ENCODE peak calls at places on chromosomes 2 and 18, in eight cellular contexts. S, W, A, O, T, G, D and F are unnamed samples.
A peak's percentile ranks its signal among the peaks of the same experiment; 100 is the strongest.

GRCh38 chr2:202022755-202023154 is 10.9 kb upstream of the FZD7 start:
- DNase-seq in S (no peak), W (no peak), A (no peak), O (no peak), T (no peak), G (no peak), D (no peak), F (no peak)

GRCh38 chr18:61551586-61551985 is 218.4 kb downstream of the CDH20 start:
- DNase-seq in S (peak; percentile 85), W (peak; percentile 90), A (peak; percentile 70), O (peak; percentile 76), T (peak; percentile 62), G (peak; percentile 67), D (peak; percentile 76), F (peak; percentile 8)

GRCh38 chr18:21702602-21703001 is 2.0 kb downstream of the ABHD3 start:
- DNase-seq in S (no peak), W (no peak), A (no peak), O (no peak), T (no peak), G (no peak), D (no peak), F (no peak)

GRCh38 chr18:9133225-9133624 is 3.4 kb upstream of the ANKRD12 start:
- DNase-seq in S (no peak), W (no peak), A (no peak), O (no peak), T (no peak), G (peak; percentile 17), D (no peak), F (no peak)

GRCh38 chr18:48922801-48923730 is 27.7 kb downstream of the SMAD7 start:
- DNase-seq in S (peak; percentile 78), W (peak; percentile 84), A (no peak), O (no peak), T (peak; percentile 76), G (peak; percentile 33), D (peak; percentile 52), F (no peak)

GRCh38 chr2:221255862-221256261 is 316.2 kb downstream of the EPHA4 start:
- DNase-seq in S (no peak), W (no peak), A (no peak), O (no peak), T (no peak), G (no peak), D (peak; percentile 77), F (no peak)

GRCh38 chr2:38212312-38212711 is 136.4 kb upstream of the CYP1B1 start:
- DNase-seq in S (no peak), W (no peak), A (no peak), O (no peak), T (no peak), G (no peak), D (no peak), F (no peak)

GRCh38 chr2:116513991-116514390 is 1300.5 kb upstream of the DDX18 start:
- DNase-seq in S (no peak), W (no peak), A (no peak), O (no peak), T (no peak), G (no peak), D (no peak), F (no peak)

GRCh38 chr2:112149866-112150435 is 11.8 kb downstream of the FBLN7 start:
- DNase-seq in S (peak; percentile 70), W (no peak), A (no peak), O (peak; percentile 7), T (no peak), G (no peak), D (no peak), F (no peak)

GRCh38 chr2:202005272-202005887 is 28.3 kb upstream of the FZD7 start:
- DNase-seq in S (no peak), W (no peak), A (no peak), O (peak; percentile 50), T (no peak), G (no peak), D (no peak), F (no peak)

GRCh38 chr2:226760412-226761194 is 39.0 kb downstream of the IRS1 start:
- DNase-seq in S (peak; percentile 83), W (peak; percentile 94), A (no peak), O (no peak), T (peak; percentile 53), G (peak; percentile 37), D (no peak), F (no peak)

GRCh38 chr2:226763320-226763719 is 36.3 kb downstream of the IRS1 start:
- DNase-seq in S (no peak), W (no peak), A (no peak), O (no peak), T (no peak), G (no peak), D (no peak), F (no peak)

GRCh38 chr2:226758886-226759660 is 40.5 kb downstream of the IRS1 start:
- DNase-seq in S (peak; percentile 86), W (peak; percentile 94), A (no peak), O (no peak), T (no peak), G (peak; percentile 31), D (no peak), F (no peak)

GRCh38 chr2:226759768-226760167 is 39.9 kb downstream of the IRS1 start:
- DNase-seq in S (no peak), W (no peak), A (no peak), O (no peak), T (no peak), G (no peak), D (no peak), F (no peak)

GRCh38 chr2:226761195-226761583 is 38.4 kb downstream of the IRS1 start:
- DNase-seq in S (no peak), W (no peak), A (no peak), O (no peak), T (no peak), G (no peak), D (no peak), F (no peak)
- TF ChIP-seq CTCF in S (peak; percentile 13), W (no peak), A (no peak), O (no peak), T (no peak), G (no peak), D (peak; percentile 31), F (no peak)

GRCh38 chr18:12046046-12046750 is 47.4 kb upstream of the ANKRD62 start:
- DNase-seq in S (no peak), W (no peak), A (no peak), O (no peak), T (no peak), G (no peak), D (no peak), F (no peak)

GRCh38 chr18:12044591-12044990 is 49.1 kb upstream of the ANKRD62 start:
- DNase-seq in S (peak; percentile 57), W (no peak), A (no peak), O (no peak), T (no peak), G (no peak), D (no peak), F (no peak)

GRCh38 chr18:12048827-12049175 is 44.8 kb upstream of the ANKRD62 start:
- DNase-seq in S (peak; percentile 78), W (peak; percentile 63), A (no peak), O (no peak), T (peak; percentile 16), G (no peak), D (no peak), F (no peak)

GRCh38 chr18:12048010-12048826 is 45.4 kb upstream of the ANKRD62 start:
- DNase-seq in S (no peak), W (no peak), A (no peak), O (no peak), T (no peak), G (no peak), D (peak; percentile 78), F (no peak)

GRCh38 chr18:12046751-12047335 is 46.8 kb upstream of the ANKRD62 start:
- DNase-seq in S (no peak), W (no peak), A (no peak), O (no peak), T (no peak), G (no peak), D (peak; percentile 72), F (no peak)
- TF ChIP-seq CTCF in S (peak; percentile 11), W (no peak), A (peak; percentile 24), O (no peak), T (no peak), G (no peak), D (peak; percentile 65), F (no peak)

DNA sequence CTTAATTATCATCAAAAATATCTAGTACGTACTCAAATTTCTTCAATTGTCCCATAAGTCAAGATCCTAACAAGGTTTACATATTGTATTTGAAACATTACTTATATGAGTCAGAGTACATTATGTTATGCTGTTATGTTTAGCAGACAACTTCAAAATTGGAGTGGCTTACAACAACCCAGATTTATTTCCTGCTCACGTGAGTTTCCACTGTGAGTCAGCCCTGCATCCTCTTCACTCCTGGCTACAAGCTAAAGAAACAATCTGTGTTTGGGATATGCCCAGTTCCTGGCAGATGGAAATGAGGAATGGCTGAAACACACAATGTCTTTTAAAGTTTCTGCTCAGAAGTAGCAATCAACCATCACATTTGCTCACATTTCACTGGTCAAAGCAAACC is 31.5 kb upstream of the TANC1 start:
- DNase-seq in S (peak; percentile 96), W (peak; percentile 98), A (peak; percentile 13), O (no peak), T (no peak), G (peak; percentile 73), D (no peak), F (no peak)
- TF ChIP-seq CTCF in S (no peak), W (no peak), A (no peak), O (no peak), T (no peak), G (no peak), D (no peak), F (no peak)

GRCh38 chr2:239688840-239689239 is 288.0 kb upstream of the HDAC4 start:
- DNase-seq in S (no peak), W (no peak), A (no peak), O (no peak), T (no peak), G (no peak), D (peak; percentile 18), F (no peak)
- TF ChIP-seq CTCF in S (no peak), W (no peak), A (no peak), O (no peak), T (no peak), G (no peak), D (no peak), F (no peak)

GRCh38 chr2:216055661-216056060 is 25.9 kb downstream of the PECR start:
- DNase-seq in S (no peak), W (no peak), A (no peak), O (no peak), T (no peak), G (no peak), D (no peak), F (no peak)

GRCh38 chr2:216056739-216057138 is 24.9 kb downstream of the PECR start:
- DNase-seq in S (no peak), W (no peak), A (no peak), O (peak; percentile 38), T (no peak), G (no peak), D (no peak), F (no peak)

GRCh38 chr2:216057688-216058193 is 23.9 kb downstream of the PECR start:
- DNase-seq in S (peak; percentile 55), W (no peak), A (no peak), O (peak; percentile 71), T (peak; percentile 60), G (peak; percentile 25), D (no peak), F (peak; percentile 80)

GRCh38 chr2:216064014-216064630 is 17.5 kb downstream of the PECR start:
- DNase-seq in S (peak; percentile 17), W (no peak), A (no peak), O (no peak), T (no peak), G (no peak), D (no peak), F (no peak)

GRCh38 chr2:216059233-216059834 is 22.3 kb downstream of the PECR start:
- DNase-seq in S (no peak), W (no peak), A (no peak), O (no peak), T (no peak), G (no peak), D (no peak), F (no peak)
- TF ChIP-seq CTCF in S (peak; percentile 25), W (no peak), A (peak; percentile 63), O (no peak), T (no peak), G (no peak), D (peak; percentile 47), F (no peak)